ENCODE peak calls at places on chromosomes 1 and 21, in ten cellular contexts. B is pancreas; C is CD8-positive, alpha-beta T cell; D is AG09309; Q is GM12864; Z is MCF 10A; R is neural crest cell; J is left ventricle myocardium inferior; E is ascending aorta; U is HFF-Myc. X is an unnamed sample.

GRCh38 chr1:35876988-35877387 is 6.0 kb upstream of the AGO1 start:
- DNase-seq in B (no peak), C (no peak), D (no peak), Q (no peak), Z (peak; percentile 39), R (no peak), J (no peak), E (no peak), U (no peak), X (no peak)

GRCh38 chr1:18938008-18938706 is 18.3 kb downstream of the IFFO2 start:
- DNase-seq in B (no peak), C (no peak), D (no peak), Q (no peak), Z (no peak), R (no peak), J (no peak), E (no peak), U (no peak), X (no peak)

GRCh38 chr1:93567255-93567918 is 114.2 kb downstream of the BCAR3 start:
- DNase-seq in B (no peak), C (no peak), D (peak; percentile 83), Q (no peak), Z (peak; percentile 48), R (no peak), J (peak; percentile 24), E (no peak), U (peak; percentile 80), X (no peak)

GRCh38 chr1:23114424-23115079 is 54.1 kb downstream of the LUZP1 start:
- DNase-seq in B (no peak), C (no peak), D (no peak), Q (no peak), Z (no peak), R (no peak), J (no peak), E (no peak), U (no peak), X (no peak)

GRCh38 chr1:84253041-84253440 is 48.5 kb upstream of the SAMD13 start:
- DNase-seq in B (no peak), C (no peak), D (no peak), Q (no peak), Z (no peak), R (no peak), J (no peak), E (no peak), U (no peak), X (no peak)

GRCh38 chr1:32622806-32623694 is 27.3 kb downstream of the ZBTB8OS start:
- DNase-seq in B (no peak), C (no peak), D (no peak), Q (no peak), Z (no peak), R (no peak), J (no peak), E (no peak), U (no peak), X (no peak)

GRCh38 chr1:183152216-183152615 is 33.8 kb upstream of the LAMC2 start:
- DNase-seq in B (no peak), C (no peak), D (no peak), Q (no peak), Z (no peak), R (no peak), J (no peak), E (no peak), U (no peak), X (no peak)

GRCh38 chr1:184555665-184556641 is 169.1 kb downstream of the C1orf21 start:
- DNase-seq in B (no peak), C (no peak), D (no peak), Q (no peak), Z (peak; percentile 52), R (no peak), J (no peak), E (no peak), U (no peak), X (peak; percentile 58)

GRCh38 chr21:34340062-34340461 is 23.7 kb upstream of the KCNE2 start:
- DNase-seq in B (no peak), C (no peak), D (no peak), Q (no peak), Z (no peak), R (no peak), J (no peak), E (no peak), U (no peak), X (no peak)

GRCh38 chr1:209774592-209774991 is 9.8 kb downstream of the C1orf74 start:
- DNase-seq in B (no peak), C (no peak), D (no peak), Q (no peak), Z (no peak), R (no peak), J (no peak), E (no peak), U (no peak), X (no peak)

GRCh38 chr1:169102567-169102966 is 3.9 kb upstream of the ATP1B1 start:
- DNase-seq in B (no peak), C (no peak), D (no peak), Q (no peak), Z (peak; percentile 81), R (no peak), J (no peak), E (peak; percentile 69), U (peak; percentile 35), X (no peak)

DNA sequence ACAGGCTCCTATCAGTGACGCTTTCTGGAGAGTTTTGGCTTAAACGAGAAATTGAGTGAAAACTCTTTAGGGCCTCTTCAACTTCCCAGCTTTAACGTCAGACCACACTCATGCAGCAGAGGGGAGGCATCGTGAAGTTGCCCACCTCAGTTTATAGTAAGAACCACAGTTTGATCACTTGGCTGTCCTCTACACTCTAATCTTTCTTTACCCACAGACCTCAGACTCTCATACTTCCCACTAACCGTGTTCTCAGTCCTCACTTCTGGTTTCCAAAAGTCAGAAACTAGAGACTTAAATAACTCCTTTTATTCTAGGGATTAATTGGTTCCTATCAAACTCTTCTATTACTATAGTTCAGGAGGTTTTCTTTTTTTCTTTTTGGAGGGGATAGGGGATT is 302.2 kb downstream of the NTNG1 start:
- DNase-seq in B (no peak), C (no peak), D (no peak), Q (no peak), Z (no peak), R (no peak), J (no peak), E (no peak), U (no peak), X (no peak)
- TF ChIP-seq CTCF in B (no peak), C (no peak), D (no peak), Q (no peak), Z (no peak), R (no peak), J (no peak), E (no peak), U (no peak), X (no peak)

GRCh38 chr1:204634260-204634910 is 51.2 kb downstream of the LRRN2 start:
- DNase-seq in B (no peak), C (no peak), D (no peak), Q (no peak), Z (no peak), R (no peak), J (no peak), E (no peak), U (no peak), X (no peak)

GRCh38 chr1:204637985-204638356 is 47.6 kb downstream of the LRRN2 start:
- DNase-seq in B (no peak), C (no peak), D (no peak), Q (no peak), Z (no peak), R (peak; percentile 30), J (no peak), E (no peak), U (no peak), X (peak; percentile 42)

GRCh38 chr1:204628868-204629267 is 56.7 kb downstream of the LRRN2 start:
- DNase-seq in B (no peak), C (no peak), D (no peak), Q (no peak), Z (no peak), R (no peak), J (no peak), E (no peak), U (no peak), X (no peak)

GRCh38 chr1:204630460-204630905 is 55.1 kb downstream of the LRRN2 start:
- DNase-seq in B (no peak), C (no peak), D (no peak), Q (no peak), Z (no peak), R (no peak), J (no peak), E (no peak), U (no peak), X (no peak)

DNA sequence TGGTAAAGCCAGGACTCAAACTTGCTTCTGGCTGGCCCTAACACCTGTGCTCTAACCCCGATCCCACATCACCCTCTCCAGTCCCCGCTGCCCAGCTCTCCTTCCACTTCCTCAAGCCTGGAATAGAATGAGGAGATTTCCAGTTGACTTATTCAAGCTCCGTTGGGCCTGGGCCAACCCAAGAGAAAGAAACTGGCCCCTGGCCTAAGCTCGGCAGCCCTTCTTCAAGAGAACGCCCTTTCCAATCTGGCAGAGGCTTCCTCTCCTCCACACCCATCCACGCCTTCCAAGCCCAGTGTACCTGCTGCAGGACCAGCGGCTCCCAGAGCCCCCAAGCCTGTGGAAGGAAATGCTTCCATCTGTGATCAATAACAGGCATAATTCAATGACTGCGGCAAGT is 51.9 kb downstream of the LRRN2 start:
- DNase-seq in B (no peak), C (no peak), D (no peak), Q (no peak), Z (no peak), R (no peak), J (peak; percentile 33), E (no peak), U (no peak), X (no peak)
- TF ChIP-seq CTCF in B (no peak), C (no peak), D (no peak), Q (no peak), Z (no peak), R (no peak), J (no peak), E (no peak), U (no peak), X (no peak)

GRCh38 chr1:79797487-79797886 is 791.0 kb upstream of the ADGRL4 start:
- DNase-seq in B (no peak), C (no peak), D (no peak), Q (no peak), Z (no peak), R (no peak), J (no peak), E (no peak), U (no peak), X (no peak)
- TF ChIP-seq CTCF in B (no peak), C (no peak), D (no peak), Q (no peak), Z (no peak), R (no peak), J (no peak), E (no peak), U (no peak), X (no peak)

DNA sequence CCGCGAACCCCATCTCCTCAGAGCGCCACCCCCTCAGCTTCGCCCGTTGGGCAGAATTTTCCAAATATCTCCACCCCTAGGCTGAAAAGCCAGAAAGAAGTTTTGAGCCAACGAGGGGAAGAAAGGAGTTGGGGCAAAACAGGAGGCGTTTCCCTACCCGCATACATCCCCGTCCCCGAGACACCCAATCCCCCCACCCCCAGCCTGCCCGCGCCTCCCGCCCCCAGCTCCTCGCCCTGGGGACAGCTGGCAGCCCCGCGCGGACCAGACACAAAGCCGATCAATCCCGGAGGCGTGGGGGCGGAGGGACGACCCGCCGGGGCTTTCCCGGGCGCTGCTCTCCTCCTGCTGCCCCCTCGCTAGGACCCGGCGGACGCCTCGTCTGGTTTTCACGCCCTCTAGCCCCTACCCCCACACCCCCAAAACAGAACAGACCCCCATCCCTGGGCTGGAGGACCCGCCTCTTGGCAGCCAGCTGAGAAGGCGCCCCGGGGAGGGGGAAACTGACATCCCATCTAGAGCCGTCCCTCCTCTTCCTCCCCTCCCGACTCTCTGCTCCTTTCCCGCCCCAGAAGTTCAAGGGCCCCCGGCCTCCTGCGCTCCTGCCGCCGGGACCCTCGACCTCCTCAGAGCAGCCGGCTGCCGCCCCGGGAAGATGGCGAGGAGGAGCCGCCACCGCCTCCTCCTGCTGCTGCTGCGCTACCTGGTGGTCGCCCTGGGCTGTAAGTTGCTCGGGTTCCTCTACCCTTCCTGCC is at the start of gene JAM2:
- DNase-seq in B (peak; percentile 68), C (peak; percentile 60), D (no peak), Q (no peak), Z (peak; percentile 13), R (peak; percentile 50), J (peak; percentile 62), E (peak; percentile 67), U (no peak), X (peak; percentile 73)
- TF ChIP-seq CTCF in B (no peak), C (no peak), D (peak; percentile 24), Q (peak; percentile 55), Z (no peak), R (peak; percentile 49), J (peak; percentile 65), E (peak; percentile 45), U (no peak), X (no peak)